ENCODE peak calls at places on chromosomes 5 and 9, in seven cellular contexts. Y is thoracic aorta; Z is astrocyte; R is left ventricle myocardium inferior; S is CD8-positive, alpha-beta T cell; P is pancreas; V is fibroblast of villous mesenchyme. E is an unnamed sample.

GRCh38 chr9:89408628-89409101 is 89.2 kb downstream of the SEMA4D start:
- DNase-seq in Y (no peak), Z (no peak), R (no peak), S (peak; percentile 64), P (no peak), V (no peak), E (no peak)

GRCh38 chr5:99077254-99077640 is 148.4 kb upstream of the CHD1 start:
- DNase-seq in Y (no peak), Z (no peak), R (no peak), S (no peak), P (no peak), V (no peak), E (no peak)

GRCh38 chr9:2802494-2802921 is 41.4 kb downstream of the PUM3 start:
- DNase-seq in Y (no peak), Z (no peak), R (no peak), S (no peak), P (no peak), V (peak; percentile 64), E (peak; percentile 60)

GRCh38 chr5:9363026-9363793 is 182.7 kb downstream of the SEMA5A start:
- DNase-seq in Y (no peak), Z (no peak), R (no peak), S (no peak), P (no peak), V (no peak), E (peak; percentile 36)

GRCh38 chr5:1545126-1545797 is 21.5 kb upstream of the LPCAT1 start:
- DNase-seq in Y (no peak), Z (no peak), R (no peak), S (no peak), P (no peak), V (no peak), E (no peak)

GRCh38 chr5:113224605-113225065 is 210.2 kb downstream of the TSSK1B start:
- DNase-seq in Y (no peak), Z (peak; percentile 81), R (no peak), S (no peak), P (no peak), V (peak; percentile 94), E (no peak)

GRCh38 chr5:143386725-143387124 is 16.8 kb downstream of the NR3C1 start:
- DNase-seq in Y (no peak), Z (peak; percentile 97), R (no peak), S (no peak), P (no peak), V (peak; percentile 13), E (no peak)

GRCh38 chr5:541148-541887 is 17.1 kb upstream of the SLC9A3 start:
- DNase-seq in Y (peak; percentile 0), Z (no peak), R (peak; percentile 9), S (no peak), P (no peak), V (no peak), E (no peak)

GRCh38 chr5:109083937-109084336 is 325.8 kb downstream of the PJA2 start:
- DNase-seq in Y (no peak), Z (no peak), R (no peak), S (no peak), P (no peak), V (no peak), E (no peak)

GRCh38 chr9:73074176-73074708 is 77.4 kb upstream of the ANXA1 start:
- DNase-seq in Y (no peak), Z (peak; percentile 10), R (no peak), S (no peak), P (no peak), V (no peak), E (peak; percentile 26)

GRCh38 chr5:65708140-65708539 is 13.8 kb downstream of the SGTB start:
- DNase-seq in Y (no peak), Z (no peak), R (no peak), S (no peak), P (no peak), V (peak; percentile 17), E (peak; percentile 21)

DNA sequence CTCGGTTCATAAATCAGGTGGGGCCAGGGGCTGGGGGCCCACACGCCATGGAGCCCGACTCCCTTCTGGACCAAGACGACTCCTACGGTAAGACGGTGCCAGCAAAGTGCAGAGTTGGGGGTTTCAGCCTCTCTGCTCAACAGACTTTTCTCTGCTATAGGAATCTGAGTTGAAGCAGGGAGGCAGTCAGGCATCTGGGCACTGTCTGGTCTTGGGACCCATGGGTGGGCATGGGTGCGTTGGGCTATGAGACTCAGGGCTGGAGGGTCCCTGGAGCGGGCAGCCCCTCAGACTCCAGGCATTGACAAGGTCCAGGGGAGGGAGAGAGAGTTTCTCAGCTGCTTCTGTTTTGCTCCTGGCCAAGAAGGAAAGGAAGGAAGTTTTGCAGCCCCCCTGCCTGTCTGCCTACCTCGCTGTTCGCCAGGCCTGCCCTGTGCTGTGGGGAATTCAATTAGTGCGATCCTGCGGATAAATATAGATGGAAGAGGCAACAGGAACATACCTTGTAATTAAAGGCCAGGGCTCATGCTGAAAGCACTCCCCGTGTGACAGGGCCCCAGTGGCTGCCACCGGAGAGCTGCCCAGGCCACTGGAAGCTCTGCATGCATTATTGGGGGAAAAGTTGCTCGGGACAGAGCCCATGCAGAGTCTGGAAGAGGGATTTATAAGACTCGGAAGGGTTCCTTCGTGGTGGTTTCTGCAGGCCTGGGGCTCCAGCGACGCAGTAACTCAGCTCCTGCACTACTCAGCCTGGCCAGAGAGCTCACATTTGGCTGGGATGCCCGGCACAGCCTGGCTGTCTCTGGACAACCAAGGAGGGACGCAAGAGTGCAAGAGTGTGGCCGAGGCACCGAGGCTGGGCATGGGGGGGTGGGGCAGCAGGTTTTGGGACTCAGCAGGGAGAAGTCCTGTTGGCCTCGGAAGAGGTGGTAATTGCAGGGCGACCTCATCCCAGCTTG is 67.8 kb upstream of the GGTA1 start:
- DNase-seq in Y (no peak), Z (no peak), R (peak; percentile 25), S (no peak), P (no peak), V (no peak), E (peak; percentile 29)
- H3K4me3 ChIP-seq in Y (peak overlapping the region; percentile 71), Z (peak overlapping the region; percentile 43), R (peak overlapping the region; percentile 67), S (no peak overlapping the region), P (no peak overlapping the region), V (no peak overlapping the region), E (peak overlapping the region; percentile 39)

DNA sequence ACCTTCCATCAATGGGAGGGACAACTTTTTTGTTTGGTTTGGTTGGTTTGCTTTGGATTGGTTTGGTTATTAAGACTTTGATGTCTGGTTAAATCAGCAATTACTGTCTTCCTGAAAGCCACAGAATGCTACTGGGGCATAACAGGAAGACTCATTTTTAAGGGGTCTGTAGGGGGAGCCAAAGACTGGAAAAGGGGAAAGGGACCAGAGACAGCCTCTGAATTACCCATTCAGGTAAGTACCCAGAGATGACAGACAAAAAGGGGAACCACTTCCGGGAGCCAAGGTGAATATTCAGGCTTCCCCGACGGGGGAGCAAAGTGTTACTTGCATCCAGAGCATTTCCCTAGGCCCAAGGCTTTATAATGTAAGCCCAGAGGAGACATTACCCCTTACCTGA is 4.6 kb upstream of the FEM1C start:
- DNase-seq in Y (no peak), Z (no peak), R (no peak), S (no peak), P (no peak), V (no peak), E (peak; percentile 58)
- TF ChIP-seq CTCF in Y (no peak), Z (peak; percentile 35), R (peak; percentile 3), S (no peak), P (no peak), V (peak; percentile 34), E (peak; percentile 56)

GRCh38 chr9:93501406-93501805 is 48.0 kb upstream of the FAM120AOS start:
- DNase-seq in Y (no peak), Z (peak; percentile 12), R (no peak), S (no peak), P (no peak), V (peak; percentile 60), E (no peak)
- H3K4me3 ChIP-seq in Y (peak overlapping the region; percentile 65), Z (no peak overlapping the region), R (peak overlapping the region; percentile 59), S (peak overlapping the region; percentile 41), P (no peak overlapping the region), V (peak overlapping the region; percentile 59), E (peak overlapping the region; percentile 18)

GRCh38 chr9:109745335-109746283 is 34.4 kb upstream of the PALM2AKAP2 start:
- DNase-seq in Y (peak; percentile 70), Z (peak; percentile 79), R (peak; percentile 73), S (no peak), P (no peak), V (peak; percentile 64), E (peak; percentile 76)
- TF ChIP-seq CTCF in Y (no peak), Z (no peak), R (no peak), S (no peak), P (no peak), V (no peak), E (no peak)

GRCh38 chr9:1051286-1052118 is 1.3 kb downstream of the DMRT2 start:
- DNase-seq in Y (no peak), Z (no peak), R (peak; percentile 27), S (no peak), P (peak; percentile 64), V (no peak), E (no peak)

GRCh38 chr9:1048853-1049252 is 1.3 kb upstream of the DMRT2 start:
- DNase-seq in Y (no peak), Z (no peak), R (no peak), S (no peak), P (no peak), V (no peak), E (no peak)

GRCh38 chr9:1047605-1048235 is 2.4 kb upstream of the DMRT2 start:
- DNase-seq in Y (no peak), Z (no peak), R (no peak), S (no peak), P (no peak), V (no peak), E (no peak)

GRCh38 chr9:1050125-1050895 is at the start of gene DMRT2:
- DNase-seq in Y (peak; percentile 23), Z (peak; percentile 40), R (peak; percentile 88), S (no peak), P (peak; percentile 90), V (peak; percentile 20), E (peak; percentile 70)

GRCh38 chr9:1049641-1050040 is 516 bp upstream of the DMRT2 start:
- DNase-seq in Y (no peak), Z (no peak), R (no peak), S (no peak), P (no peak), V (no peak), E (no peak)
- H3K4me3 ChIP-seq in Y (peak overlapping the region; percentile 41), Z (no peak overlapping the region), R (peak overlapping the region; percentile 60), S (peak overlapping the region; percentile 11), P (no peak overlapping the region), V (no peak overlapping the region), E (no peak overlapping the region)

GRCh38 chr5:2754621-2755370 is 3.3 kb upstream of the IRX2 start:
- DNase-seq in Y (no peak), Z (no peak), R (no peak), S (no peak), P (no peak), V (no peak), E (no peak)
- TF ChIP-seq CTCF in Y (no peak), Z (no peak), R (peak; percentile 14), S (no peak), P (no peak), V (no peak), E (no peak)

GRCh38 chr5:120692346-120692745 is 228.2 kb downstream of the PRR16 start:
- DNase-seq in Y (no peak), Z (no peak), R (no peak), S (no peak), P (no peak), V (no peak), E (no peak)

GRCh38 chr5:120690621-120691407 is 226.7 kb downstream of the PRR16 start:
- DNase-seq in Y (no peak), Z (no peak), R (no peak), S (no peak), P (no peak), V (no peak), E (no peak)

GRCh38 chr5:120697147-120697546 is 233.0 kb downstream of the PRR16 start:
- DNase-seq in Y (no peak), Z (no peak), R (no peak), S (no peak), P (no peak), V (peak; percentile 8), E (no peak)

GRCh38 chr5:120695368-120695880 is 231.3 kb downstream of the PRR16 start:
- DNase-seq in Y (no peak), Z (no peak), R (no peak), S (no peak), P (no peak), V (no peak), E (no peak)
- H3K4me3 ChIP-seq in Y (no peak overlapping the region), Z (no peak overlapping the region), R (no peak overlapping the region), S (no peak overlapping the region), P (no peak overlapping the region), V (no peak overlapping the region), E (no peak overlapping the region)

E was measured in fibroblast of pulmonary artery.